ENCODE peak calls at places on chromosomes 2 and 18, in four cellular contexts. One of them, this sample, is unnamed.

GRCh38 chr18:48790869-48791635 is 159.7 kb downstream of the SMAD7 start:
- DNase-seq in GM23248: no peak
- DNase-seq in breast epithelium: no peak
- DNase-seq in cardiac muscle cell: no peak
- DNase-seq in this sample: no peak

GRCh38 chr2:156653670-156654069 is 217.5 kb downstream of the GPD2 start:
- DNase-seq in cardiac muscle cell: no peak
- DNase-seq in breast epithelium: no peak
- DNase-seq in GM23248: no peak
- DNase-seq in this sample: no peak

GRCh38 chr2:160214461-160215055 is 14.5 kb upstream of the ITGB6 start:
- DNase-seq in breast epithelium: peak; percentile 61
- DNase-seq in cardiac muscle cell: no peak
- DNase-seq in GM23248: peak; percentile 95
- DNase-seq in this sample: no peak

GRCh38 chr18:65735166-65735565 is 15.6 kb upstream of the CDH7 start:
- DNase-seq in cardiac muscle cell: no peak
- DNase-seq in GM23248: no peak
- DNase-seq in breast epithelium: no peak
- DNase-seq in this sample: no peak

GRCh38 chr2:2689313-2689712 is 358.2 kb upstream of the MYT1L start:
- DNase-seq in cardiac muscle cell: no peak
- DNase-seq in GM23248: no peak
- DNase-seq in breast epithelium: no peak
- DNase-seq in this sample: no peak

GRCh38 chr2:183964565-183964964 is 633.8 kb upstream of the ZNF804A start:
- DNase-seq in breast epithelium: no peak
- DNase-seq in GM23248: no peak
- DNase-seq in cardiac muscle cell: no peak
- DNase-seq in this sample: no peak

GRCh38 chr2:104790100-104790811 is 63.7 kb upstream of the POU3F3 start:
- DNase-seq in breast epithelium: no peak
- DNase-seq in GM23248: peak; percentile 16
- DNase-seq in cardiac muscle cell: peak; percentile 30
- DNase-seq in this sample: no peak

GRCh38 chr18:24588440-24588839 is 128.0 kb downstream of the HRH4 start:
- DNase-seq in breast epithelium: no peak
- DNase-seq in GM23248: no peak
- DNase-seq in cardiac muscle cell: peak; percentile 39
- DNase-seq in this sample: no peak

GRCh38 chr2:20525041-20526035 is 78.5 kb downstream of the RHOB start:
- DNase-seq in GM23248: peak; percentile 89
- DNase-seq in breast epithelium: no peak
- DNase-seq in cardiac muscle cell: no peak
- DNase-seq in this sample: no peak

GRCh38 chr2:172701250-172701649 is 34.4 kb upstream of the RAPGEF4 start:
- DNase-seq in breast epithelium: no peak
- DNase-seq in cardiac muscle cell: no peak
- DNase-seq in GM23248: peak; percentile 97
- DNase-seq in this sample: no peak

GRCh38 chr2:186569906-186570305 is 19.9 kb upstream of the ITGAV start:
- DNase-seq in breast epithelium: no peak
- DNase-seq in GM23248: no peak
- DNase-seq in cardiac muscle cell: no peak
- DNase-seq in this sample: no peak

GRCh38 chr2:88190808-88191721 is 20.9 kb downstream of the THNSL2 start:
- DNase-seq in breast epithelium: no peak
- DNase-seq in cardiac muscle cell: peak; percentile 64
- DNase-seq in GM23248: peak; percentile 49
- DNase-seq in this sample: no peak

GRCh38 chr2:178193823-178194599 is at the start of gene OSBPL6:
- DNase-seq in GM23248: peak; percentile 94
- DNase-seq in breast epithelium: peak; percentile 55
- DNase-seq in cardiac muscle cell: peak; percentile 93
- DNase-seq in this sample: peak; percentile 87

GRCh38 chr2:197011777-197012641 is 85.5 kb upstream of the PGAP1 start:
- DNase-seq in cardiac muscle cell: peak; percentile 67
- DNase-seq in GM23248: peak; percentile 67
- DNase-seq in breast epithelium: no peak
- DNase-seq in this sample: peak; percentile 15

GRCh38 chr2:54212456-54212855 is 43.6 kb downstream of the TSPYL6 start:
- DNase-seq in GM23248: peak; percentile 95
- DNase-seq in breast epithelium: no peak
- DNase-seq in cardiac muscle cell: no peak
- DNase-seq in this sample: no peak

GRCh38 chr2:219290381-219291171 is 11.4 kb downstream of the DNAJB2 start:
- DNase-seq in GM23248: no peak
- DNase-seq in breast epithelium: no peak
- DNase-seq in cardiac muscle cell: no peak
- DNase-seq in this sample: no peak

GRCh38 chr2:221482581-221483140 is 89.4 kb downstream of the EPHA4 start:
- DNase-seq in GM23248: no peak
- DNase-seq in breast epithelium: no peak
- DNase-seq in cardiac muscle cell: no peak
- DNase-seq in this sample: no peak

GRCh38 chr2:235658371-235659174 is 164.7 kb downstream of the AGAP1 start:
- DNase-seq in breast epithelium: no peak
- DNase-seq in GM23248: no peak
- DNase-seq in cardiac muscle cell: no peak
- DNase-seq in this sample: no peak

GRCh38 chr2:8737571-8738175 is 55.8 kb downstream of the ID2 start:
- DNase-seq in breast epithelium: no peak
- DNase-seq in cardiac muscle cell: no peak
- DNase-seq in GM23248: peak; percentile 49
- DNase-seq in this sample: no peak

GRCh38 chr18:51724790-51725721 is 527.6 kb upstream of the MEX3C start:
- DNase-seq in GM23248: peak; percentile 13
- DNase-seq in breast epithelium: no peak
- DNase-seq in cardiac muscle cell: no peak
- DNase-seq in this sample: no peak

GRCh38 chr2:241842620-241843211 is 16.0 kb downstream of the PDCD1 start:
- DNase-seq in cardiac muscle cell: no peak
- DNase-seq in breast epithelium: no peak
- DNase-seq in GM23248: no peak
- DNase-seq in this sample: no peak

GRCh38 chr2:64990823-64991222 is 1.6 kb downstream of the SLC1A4 start:
- DNase-seq in cardiac muscle cell: no peak
- DNase-seq in breast epithelium: no peak
- DNase-seq in GM23248: peak; percentile 22
- DNase-seq in this sample: no peak

GRCh38 chr2:64989126-64989981 is at the start of gene SLC1A4:
- DNase-seq in GM23248: peak; percentile 97
- DNase-seq in cardiac muscle cell: peak; percentile 92
- DNase-seq in breast epithelium: peak; percentile 78
- DNase-seq in this sample: peak; percentile 92

GRCh38 chr2:64987963-64988419 is 1.2 kb upstream of the SLC1A4 start:
- DNase-seq in breast epithelium: no peak
- DNase-seq in GM23248: peak; percentile 96
- DNase-seq in cardiac muscle cell: no peak
- DNase-seq in this sample: no peak

GRCh38 chr2:64988420-64989125 is 626 bp upstream of the SLC1A4 start:
- DNase-seq in cardiac muscle cell: peak; percentile 80
- DNase-seq in breast epithelium: peak; percentile 55
- DNase-seq in GM23248: peak; percentile 94
- DNase-seq in this sample: no peak

GRCh38 chr2:64989982-64990614 is 899 bp downstream of the SLC1A4 start:
- DNase-seq in breast epithelium: no peak
- DNase-seq in GM23248: peak; percentile 72
- DNase-seq in cardiac muscle cell: no peak
- DNase-seq in this sample: no peak
- H3K27ac ChIP-seq in breast epithelium: no peak overlapping the region
- H3K27ac ChIP-seq in GM23248: peak overlapping the region; percentile 10
- H3K27ac ChIP-seq in cardiac muscle cell: no peak overlapping the region
- H3K27ac ChIP-seq in this sample: peak overlapping the region; percentile 52

DNA sequence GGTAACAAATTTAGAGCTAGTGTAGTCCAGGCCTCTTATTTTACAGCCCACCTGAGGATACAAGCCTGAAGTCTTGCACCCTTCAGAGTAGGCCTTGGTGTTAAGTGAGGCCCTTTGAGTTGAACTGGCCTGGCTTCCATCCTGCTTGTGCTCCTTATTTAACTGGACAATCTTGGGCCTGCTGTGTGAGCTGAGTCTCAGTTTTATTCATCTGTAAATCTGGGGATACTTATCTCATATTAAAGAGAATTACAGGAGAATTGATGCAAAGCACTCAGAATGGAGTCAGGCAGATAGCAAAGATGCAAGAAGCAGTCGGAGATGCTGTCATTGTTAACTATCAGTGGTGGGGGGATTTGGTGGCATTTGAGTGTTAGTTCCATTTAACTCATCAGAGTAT is 36.8 kb downstream of the MFSD6 start:
- DNase-seq in breast epithelium: no peak
- DNase-seq in cardiac muscle cell: no peak
- DNase-seq in GM23248: no peak
- DNase-seq in this sample: no peak
- H3K27ac ChIP-seq in breast epithelium: peak overlapping the region; percentile 31
- H3K27ac ChIP-seq in cardiac muscle cell: no peak overlapping the region
- H3K27ac ChIP-seq in GM23248: no peak overlapping the region
- H3K27ac ChIP-seq in this sample: no peak overlapping the region

GRCh38 chr2:159088906-159089305 is 120.5 kb downstream of the TANC1 start:
- DNase-seq in breast epithelium: no peak
- DNase-seq in cardiac muscle cell: no peak
- DNase-seq in GM23248: no peak
- DNase-seq in this sample: no peak
- H3K27ac ChIP-seq in breast epithelium: peak overlapping the region; percentile 84
- H3K27ac ChIP-seq in cardiac muscle cell: no peak overlapping the region
- H3K27ac ChIP-seq in GM23248: no peak overlapping the region
- H3K27ac ChIP-seq in this sample: no peak overlapping the region

GRCh38 chr2:53130441-53130943 is 637.1 kb upstream of the CHAC2 start:
- DNase-seq in cardiac muscle cell: no peak
- DNase-seq in GM23248: peak; percentile 82
- DNase-seq in breast epithelium: no peak
- DNase-seq in this sample: no peak

GRCh38 chr2:53127061-53127650 is 640.4 kb upstream of the CHAC2 start:
- DNase-seq in GM23248: no peak
- DNase-seq in breast epithelium: no peak
- DNase-seq in cardiac muscle cell: peak; percentile 30
- DNase-seq in this sample: no peak

GRCh38 chr2:53131416-53131815 is 636.2 kb upstream of the CHAC2 start:
- DNase-seq in cardiac muscle cell: no peak
- DNase-seq in GM23248: peak; percentile 56
- DNase-seq in breast epithelium: no peak
- DNase-seq in this sample: no peak

DNA sequence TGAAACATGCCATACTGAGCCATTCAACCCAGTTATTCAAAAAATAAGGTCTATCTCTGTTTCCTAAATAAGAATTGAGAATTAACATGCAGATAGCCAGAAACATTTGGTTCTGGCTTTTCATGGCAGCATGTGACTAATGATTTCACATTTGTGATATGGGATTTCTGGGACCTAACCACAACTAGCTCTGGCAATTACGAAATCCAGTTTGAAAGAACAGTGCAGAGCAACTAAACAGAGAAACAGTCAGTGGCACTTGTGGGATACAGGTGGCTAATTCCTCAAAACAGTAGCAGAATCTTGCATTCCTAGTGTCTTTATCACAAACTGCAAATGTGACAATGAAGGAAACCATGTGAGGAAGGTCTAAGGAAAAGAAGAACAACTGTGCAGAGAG is 637.8 kb upstream of the CHAC2 start:
- DNase-seq in GM23248: peak; percentile 80
- DNase-seq in breast epithelium: no peak
- DNase-seq in cardiac muscle cell: no peak
- DNase-seq in this sample: no peak
- H3K27ac ChIP-seq in GM23248: peak overlapping the region; percentile 70
- H3K27ac ChIP-seq in breast epithelium: no peak overlapping the region
- H3K27ac ChIP-seq in cardiac muscle cell: no peak overlapping the region
- H3K27ac ChIP-seq in this sample: no peak overlapping the region

DNA sequence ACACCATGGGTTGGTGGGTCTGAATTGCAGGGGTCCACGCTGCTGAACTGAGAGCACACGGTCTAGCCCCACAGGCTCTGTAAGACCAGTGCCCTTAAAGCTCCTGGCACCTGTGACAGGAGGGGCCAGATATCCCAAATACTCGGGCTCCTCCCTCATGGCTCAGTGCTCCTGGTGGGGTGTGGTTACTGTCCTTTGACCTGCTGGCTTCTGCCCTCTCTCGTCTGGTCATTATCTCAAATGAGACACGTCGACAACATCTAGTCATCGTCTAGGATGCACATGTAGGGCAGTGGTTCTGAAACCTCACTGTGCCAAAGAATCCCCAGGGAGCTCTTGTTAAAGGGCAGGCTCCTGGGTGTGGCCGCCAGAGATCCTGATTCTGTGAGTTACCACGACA is 258.4 kb downstream of the LOXHD1 start:
- DNase-seq in cardiac muscle cell: no peak
- DNase-seq in GM23248: peak; percentile 19
- DNase-seq in breast epithelium: no peak
- DNase-seq in this sample: no peak
- H3K27ac ChIP-seq in cardiac muscle cell: no peak overlapping the region
- H3K27ac ChIP-seq in GM23248: no peak overlapping the region
- H3K27ac ChIP-seq in breast epithelium: no peak overlapping the region
- H3K27ac ChIP-seq in this sample: no peak overlapping the region

DNA sequence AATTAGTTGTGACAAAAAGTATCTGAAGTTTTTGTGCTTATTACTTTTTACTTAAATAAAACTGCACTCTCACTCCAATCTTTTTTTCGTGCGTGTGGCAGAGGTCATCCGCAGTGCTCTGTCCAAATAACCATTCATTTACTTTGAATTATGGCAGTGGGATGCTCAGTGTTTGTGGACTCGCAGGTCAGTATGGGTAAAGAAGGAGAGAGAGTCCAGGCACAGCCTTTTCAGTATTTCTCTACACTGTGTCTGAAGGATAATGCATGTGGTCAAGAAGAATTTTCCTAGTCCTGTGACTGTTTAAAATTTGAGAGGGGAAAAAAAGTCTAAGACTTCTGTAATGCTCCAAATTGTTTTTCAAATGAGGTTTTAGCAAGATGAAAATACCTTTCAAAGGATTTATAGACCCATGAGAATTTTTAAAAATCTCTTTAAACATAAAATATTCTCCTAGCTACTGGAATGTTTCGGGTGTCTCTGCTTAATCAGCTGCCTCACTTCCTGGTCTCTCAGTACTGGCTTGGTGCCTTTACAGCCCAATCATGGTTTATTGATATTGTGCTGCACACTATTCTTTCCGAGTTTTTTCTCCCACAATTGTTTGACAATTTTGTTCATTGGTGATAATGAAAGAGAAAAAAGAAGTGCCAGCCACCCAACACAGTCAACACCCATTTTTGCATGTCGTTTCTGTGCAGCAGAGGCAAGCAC is 453.2 kb downstream of the PTPRM start:
- DNase-seq in cardiac muscle cell: no peak
- DNase-seq in breast epithelium: no peak
- DNase-seq in GM23248: no peak
- DNase-seq in this sample: no peak
- H3K27ac ChIP-seq in cardiac muscle cell: no peak overlapping the region
- H3K27ac ChIP-seq in breast epithelium: no peak overlapping the region
- H3K27ac ChIP-seq in GM23248: no peak overlapping the region
- H3K27ac ChIP-seq in this sample: no peak overlapping the region